ENCODE peak calls at places on chromosome 16, in five cellular contexts. U is mammary epithelial cell, R is stomach, I is H7, S is uterus. L is an unnamed sample.

GRCh38 chr16:57690782-57691471 is 3.7 kb upstream of the DRC7 start:
- DNase-seq in U (no peak), R (no peak), I (no peak), S (peak; percentile 1), L (no peak)

GRCh38 chr16:52076332-52077115 is 470.4 kb downstream of the TOX3 start:
- DNase-seq in U (no peak), R (no peak), I (no peak), S (no peak), L (no peak)

GRCh38 chr16:24409045-24409444 is 130.3 kb upstream of the RBBP6 start:
- DNase-seq in U (no peak), R (no peak), I (peak; percentile 65), S (no peak), L (no peak)

GRCh38 chr16:70651524-70651923 is 5.2 kb downstream of the IL34 start:
- DNase-seq in U (peak; percentile 9), R (no peak), I (no peak), S (no peak), L (no peak)

GRCh38 chr16:83878838-83879237 is 20.1 kb upstream of the MLYCD start:
- DNase-seq in U (peak; percentile 35), R (no peak), I (peak; percentile 59), S (no peak), L (no peak)

GRCh38 chr16:56370185-56370584 is 55.2 kb downstream of the AMFR start:
- DNase-seq in U (no peak), R (no peak), I (no peak), S (no peak), L (no peak)

GRCh38 chr16:59342669-59343068 is 608.6 kb upstream of the GOT2 start:
- DNase-seq in U (no peak), R (no peak), I (no peak), S (no peak), L (no peak)

GRCh38 chr16:4142268-4142667 is 26.0 kb upstream of the ADCY9 start:
- DNase-seq in U (no peak), R (no peak), I (no peak), S (no peak), L (no peak)

GRCh38 chr16:55701442-55702319 is 45.9 kb downstream of the SLC6A2 start:
- DNase-seq in U (peak; percentile 38), R (peak; percentile 76), I (peak; percentile 69), S (peak; percentile 31), L (peak; percentile 58)

GRCh38 chr16:9447195-9447551 is 355.7 kb downstream of the HAPSTR1 start:
- DNase-seq in U (no peak), R (peak; percentile 56), I (no peak), S (no peak), L (peak; percentile 2)

GRCh38 chr16:77450790-77451487 is 16.1 kb upstream of the ADAMTS18 start:
- DNase-seq in U (no peak), R (no peak), I (no peak), S (no peak), L (no peak)

GRCh38 chr16:57539072-57539796 is 2.9 kb upstream of the CCDC102A start:
- DNase-seq in U (no peak), R (no peak), I (no peak), S (no peak), L (no peak)

GRCh38 chr16:31105677-31106213 is 2.4 kb upstream of the BCKDK start:
- DNase-seq in U (peak; percentile 20), R (peak; percentile 88), I (peak; percentile 97), S (peak; percentile 81), L (peak; percentile 90)

GRCh38 chr16:28492511-28492910 is 637 bp upstream of the CLN3 start:
- DNase-seq in U (no peak), R (no peak), I (no peak), S (no peak), L (no peak)

GRCh38 chr16:83102336-83102735 is 475.6 kb downstream of the CDH13 start:
- DNase-seq in U (no peak), R (no peak), I (no peak), S (no peak), L (no peak)

DNA sequence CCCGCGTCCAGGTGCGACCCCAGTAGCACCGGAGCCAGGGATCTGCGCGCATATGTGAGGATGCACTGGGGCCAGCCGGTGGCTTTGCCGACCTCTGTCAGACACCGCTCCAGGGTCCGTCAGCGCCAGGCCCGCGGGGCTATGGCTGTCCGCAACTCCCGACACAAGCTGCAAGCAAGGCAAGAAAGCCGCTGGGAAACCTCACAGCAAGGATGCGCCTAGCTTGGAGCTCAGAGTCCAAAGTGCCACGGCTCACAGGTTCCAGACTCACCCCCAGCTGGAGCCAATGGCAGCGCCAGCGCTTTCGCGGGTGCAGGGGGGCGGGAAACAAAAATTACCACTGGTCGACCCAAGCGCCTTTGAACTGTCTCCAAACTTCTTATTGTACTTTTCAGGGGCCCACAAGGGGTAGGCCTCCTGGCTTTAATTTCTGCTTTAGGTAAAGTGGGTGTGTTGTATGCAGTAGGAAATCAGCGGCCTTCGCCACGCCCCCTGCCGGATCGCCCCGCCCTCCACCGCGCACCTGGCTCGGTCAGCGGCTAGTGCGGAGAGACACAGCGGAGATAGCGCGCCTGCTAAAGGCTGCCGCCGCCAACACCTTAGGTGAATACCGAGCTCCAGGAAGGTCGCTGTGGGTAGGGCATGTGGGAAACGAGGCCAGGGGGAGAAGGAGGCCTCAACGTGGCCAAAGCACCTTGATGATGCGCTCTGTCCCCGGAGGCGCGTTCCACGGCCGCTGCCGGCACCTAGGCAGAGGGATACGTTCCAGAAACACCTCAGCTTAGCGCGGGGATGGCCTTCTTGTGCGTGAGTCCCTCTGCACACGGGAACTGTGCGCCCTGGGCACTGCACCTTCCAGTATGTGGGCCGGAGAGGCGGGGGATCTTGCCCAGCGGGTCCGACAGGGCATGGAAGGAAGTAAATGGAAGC is 61.1 kb upstream of the RBL2 start:
- DNase-seq in U (peak; percentile 74), R (peak; percentile 85), I (peak; percentile 70), S (no peak), L (no peak)
- H3K4me3 ChIP-seq in U (peak overlapping the region; percentile 65), R (peak overlapping the region; percentile 35), I (no peak overlapping the region), S (no peak overlapping the region), L (no peak overlapping the region)

GRCh38 chr16:2753523-2754020 is 1.1 kb downstream of the SRRM2 start:
- DNase-seq in U (no peak), R (no peak), I (no peak), S (no peak), L (no peak)
- H3K36me3 ChIP-seq in U (peaks cover 12% of the 10 kb centered on the region), R (peaks cover 26% of the 10 kb centered on the region), I (peaks cover 18% of the 10 kb centered on the region), S (no peaks in the 10 kb centered on the region), L (peaks cover 59% of the 10 kb centered on the region)

GRCh38 chr16:84905965-84906460 is 86.2 kb downstream of the CRISPLD2 start:
- DNase-seq in U (no peak), R (no peak), I (peak; percentile 64), S (no peak), L (no peak)
- H3K27me3 ChIP-seq in U (no peaks in the 10 kb centered on the region), R (no peaks in the 10 kb centered on the region), I (no peaks in the 10 kb centered on the region), S (no peaks in the 10 kb centered on the region), L (no peaks in the 10 kb centered on the region)

GRCh38 chr16:89574681-89575246 is 794 bp upstream of the CPNE7 start:
- DNase-seq in U (peak; percentile 41), R (peak; percentile 77), I (peak; percentile 99), S (no peak), L (peak; percentile 76)

GRCh38 chr16:89576173-89577054 is 856 bp downstream of the CPNE7 start:
- DNase-seq in U (no peak), R (no peak), I (peak; percentile 85), S (no peak), L (no peak)

GRCh38 chr16:89573826-89574680 is 1.5 kb upstream of the CPNE7 start:
- DNase-seq in U (no peak), R (no peak), I (no peak), S (no peak), L (no peak)

GRCh38 chr16:89577055-89577759 is 1.6 kb downstream of the CPNE7 start:
- DNase-seq in U (no peak), R (no peak), I (peak; percentile 69), S (no peak), L (no peak)

GRCh38 chr16:89575247-89576172 is at the start of gene CPNE7:
- DNase-seq in U (no peak), R (no peak), I (peak; percentile 94), S (no peak), L (no peak)
- H3K4me3 ChIP-seq in U (peak within 1 kb of the TSS; percentile 36), R (peak within 1 kb of the TSS; percentile 31), I (peak within 1 kb of the TSS; percentile 61), S (no peak within 1 kb of the TSS), L (peak within 1 kb of the TSS; percentile 44)

GRCh38 chr16:81945665-81946064 is 65.6 kb downstream of the SDR42E1 start:
- DNase-seq in U (no peak), R (no peak), I (no peak), S (no peak), L (no peak)
- H3K36me3 ChIP-seq in U (no peaks in the 10 kb centered on the region), R (peaks cover 36% of the 10 kb centered on the region), I (no peaks in the 10 kb centered on the region), S (no peaks in the 10 kb centered on the region), L (no peaks in the 10 kb centered on the region)

GRCh38 chr16:65125322-65125721 is 3.5 kb upstream of the CDH11 start:
- DNase-seq in U (no peak), R (no peak), I (no peak), S (no peak), L (no peak)

GRCh38 chr16:65124596-65124995 is 2.7 kb upstream of the CDH11 start:
- DNase-seq in U (no peak), R (no peak), I (no peak), S (no peak), L (no peak)

GRCh38 chr16:65122724-65122973 is 786 bp upstream of the CDH11 start:
- DNase-seq in U (no peak), R (no peak), I (no peak), S (no peak), L (no peak)

GRCh38 chr16:65122974-65123845 is 1.3 kb upstream of the CDH11 start:
- DNase-seq in U (no peak), R (peak; percentile 26), I (peak; percentile 60), S (peak; percentile 79), L (peak; percentile 56)

GRCh38 chr16:65123846-65124513 is 2.1 kb upstream of the CDH11 start:
- DNase-seq in U (no peak), R (no peak), I (no peak), S (peak; percentile 16), L (no peak)
- H3K27me3 ChIP-seq in U (no peaks in the 10 kb centered on the region), R (peaks cover 34% of the 10 kb centered on the region), I (peaks cover 59% of the 10 kb centered on the region), S (no peaks in the 10 kb centered on the region), L (no peaks in the 10 kb centered on the region)

L was measured in MG63.